ENCODE peak calls at places on chromosomes 12 and 14, in nine cellular contexts. T is IMR-90; A is aorta; R is ovary; L is gastrocnemius medialis; I is RWPE2; W is suprapubic skin; O is thoracic aorta; N is effector memory CD4-positive, alpha-beta T cell. B is an unnamed sample.

GRCh38 chr12:30794591-30795409 is 40.0 kb upstream of the CAPRIN2 start:
- DNase-seq in W (no peak), L (no peak), R (no peak), N (no peak), I (peak; percentile 73), O (peak; percentile 22), A (no peak), T (peak; percentile 85), B (no peak)

GRCh38 chr14:71597955-71598659 is 334.1 kb upstream of the RGS6 start:
- DNase-seq in A (no peak), O (no peak), N (no peak), I (no peak), R (no peak), W (no peak), T (no peak), L (no peak), B (no peak)

GRCh38 chr12:96233168-96233567 is 39.0 kb downstream of the ELK3 start:
- DNase-seq in N (no peak), T (no peak), A (no peak), I (peak; percentile 6), O (no peak), L (peak; percentile 61), R (peak; percentile 44), W (peak; percentile 61), B (no peak)

GRCh38 chr12:6824962-6825381 is 3.2 kb upstream of the P3H3 start:
- DNase-seq in I (no peak), A (no peak), L (no peak), W (no peak), R (no peak), N (no peak), O (no peak), T (peak; percentile 52), B (no peak)

GRCh38 chr12:108309674-108310312 is 29.3 kb downstream of the CMKLR1 start:
- DNase-seq in L (no peak), I (no peak), A (no peak), O (no peak), R (no peak), T (no peak), N (no peak), W (no peak), B (no peak)

GRCh38 chr12:91432079-91432478 is 249.5 kb upstream of the DCN start:
- DNase-seq in W (no peak), R (no peak), N (no peak), I (no peak), O (no peak), T (peak; percentile 12), L (no peak), A (no peak), B (no peak)

GRCh38 chr14:101126376-101127130 is 223.0 kb upstream of the RTL1 start:
- DNase-seq in W (peak; percentile 44), L (no peak), T (no peak), O (no peak), N (no peak), I (no peak), R (no peak), A (no peak), B (no peak)

GRCh38 chr12:65829716-65830115 is 5.4 kb downstream of the HMGA2 start:
- DNase-seq in T (no peak), L (no peak), O (no peak), I (no peak), N (no peak), A (no peak), W (no peak), R (no peak), B (no peak)

GRCh38 chr14:52352546-52352945 is 38.4 kb downstream of the PTGER2 start:
- DNase-seq in R (no peak), I (no peak), L (no peak), W (no peak), O (no peak), T (peak; percentile 28), N (no peak), A (no peak), B (no peak)

GRCh38 chr12:123807670-123808069 is 45.6 kb downstream of the DNAH10 start:
- DNase-seq in L (no peak), I (no peak), O (no peak), T (no peak), R (no peak), A (no peak), W (no peak), N (no peak), B (no peak)

GRCh38 chr14:102493585-102493984 is 16.0 kb downstream of the ANKRD9 start:
- DNase-seq in T (no peak), N (no peak), O (no peak), L (no peak), A (peak; percentile 68), I (no peak), R (no peak), W (no peak), B (no peak)

GRCh38 chr14:90924618-90925345 is 108.6 kb upstream of the TTC7B start:
- DNase-seq in I (no peak), N (no peak), O (no peak), R (no peak), L (no peak), T (peak; percentile 2), W (no peak), A (no peak), B (no peak)

GRCh38 chr14:77376771-77377501 is at the start of the genes SAMD15 and TMED8:
- DNase-seq in W (peak; percentile 88), A (peak; percentile 95), O (peak; percentile 30), L (peak; percentile 68), N (peak; percentile 76), T (peak; percentile 80), I (peak; percentile 86), R (peak; percentile 86), B (peak; percentile 88)

DNA sequence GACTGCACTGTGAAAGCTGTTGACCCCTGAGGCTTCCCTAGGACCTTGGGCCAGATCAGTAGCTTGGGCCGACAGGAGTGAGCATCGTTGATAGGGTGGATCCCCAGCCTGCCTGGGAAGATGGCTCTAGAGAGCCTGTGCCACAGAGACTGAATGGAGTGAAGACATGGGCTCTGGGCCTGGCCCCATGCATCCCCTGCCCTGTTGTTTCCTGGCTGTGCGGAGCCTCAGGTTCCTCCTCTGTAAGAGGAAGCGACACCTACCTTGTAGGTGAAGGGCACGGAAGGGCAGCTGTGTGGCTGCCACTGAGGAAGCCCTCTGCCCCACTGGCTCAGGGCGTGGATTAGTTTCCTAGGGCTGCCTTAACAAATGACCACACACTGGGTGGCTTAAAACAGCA is 23.9 kb downstream of the PLEKHG3 start:
- DNase-seq in T (no peak), O (no peak), R (no peak), A (peak; percentile 38), L (no peak), N (no peak), I (peak; percentile 39), W (no peak), B (no peak)
- H3K4me1 ChIP-seq in T (peaks cover 2% of the 10 kb centered on the region), O (peaks cover 60% of the 10 kb centered on the region), R (peaks cover 2% of the 10 kb centered on the region), A (no peaks in the 10 kb centered on the region), L (no peaks in the 10 kb centered on the region), N (peaks cover 77% of the 10 kb centered on the region), I (peaks cover 39% of the 10 kb centered on the region), W (peaks cover 42% of the 10 kb centered on the region), B (peaks cover 62% of the 10 kb centered on the region)

GRCh38 chr14:74938873-74939495 is 15.9 kb upstream of the RPS6KL1 start:
- DNase-seq in W (no peak), T (no peak), O (no peak), A (peak; percentile 69), N (no peak), R (no peak), I (no peak), L (no peak), B (no peak)

GRCh38 chr14:74942164-74942563 is 13.2 kb downstream of the PGF start:
- DNase-seq in L (no peak), N (no peak), T (no peak), O (no peak), I (no peak), A (peak; percentile 67), R (no peak), W (no peak), B (no peak)

GRCh38 chr14:74941676-74942097 is 13.7 kb downstream of the PGF start:
- DNase-seq in T (peak; percentile 57), I (no peak), N (peak; percentile 37), W (no peak), O (peak; percentile 68), L (peak; percentile 61), A (peak; percentile 92), R (no peak), B (peak; percentile 62)

GRCh38 chr14:74942608-74943007 is 12.8 kb downstream of the PGF start:
- DNase-seq in O (no peak), I (no peak), W (no peak), N (no peak), A (peak; percentile 74), R (no peak), L (no peak), T (no peak), B (no peak)

DNA sequence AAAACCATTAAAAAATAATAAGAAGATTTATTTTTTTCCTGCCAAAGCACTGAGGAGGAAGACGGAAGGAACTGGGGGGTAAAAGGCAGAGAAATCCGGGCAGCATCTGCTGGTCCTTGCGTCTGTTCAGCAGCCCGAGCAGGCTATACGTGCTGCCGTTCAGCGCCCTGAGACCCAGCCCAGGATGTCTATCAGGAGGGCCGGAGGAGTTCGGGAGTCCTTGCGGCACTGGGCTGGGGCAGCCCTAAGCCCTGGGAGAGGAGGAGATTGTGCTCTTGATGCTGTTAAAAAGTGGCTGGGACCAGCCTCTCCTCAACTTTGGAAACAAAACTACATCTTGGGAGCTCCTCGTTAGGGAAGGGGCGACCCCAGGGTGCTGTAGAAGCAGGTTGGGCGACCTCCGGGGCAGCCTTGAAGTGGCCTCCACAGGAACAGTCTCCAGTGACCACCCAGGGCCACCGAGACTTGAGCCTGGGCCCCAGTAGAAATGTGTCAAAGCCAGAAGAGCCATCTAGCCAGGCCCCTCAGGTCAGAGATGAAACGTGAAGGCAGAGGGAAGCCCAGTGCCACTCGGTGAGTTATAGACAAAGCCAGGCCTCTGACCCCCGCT is 14.3 kb downstream of the PGF start:
- DNase-seq in L (no peak), T (no peak), I (no peak), O (no peak), A (peak; percentile 76), N (no peak), W (no peak), R (no peak), B (no peak)
- H3K4me3 ChIP-seq in L (no peak overlapping the region), T (no peak overlapping the region), I (no peak overlapping the region), O (no peak overlapping the region), A (no peak overlapping the region), N (peak overlapping the region; percentile 32), W (no peak overlapping the region), R (no peak overlapping the region), B (peak overlapping the region; percentile 41)

GRCh38 chr12:3117144-3117581 is 40.0 kb downstream of the TSPAN9 start:
- DNase-seq in T (peak; percentile 78), R (no peak), L (no peak), O (no peak), W (no peak), I (no peak), A (no peak), N (no peak), B (no peak)
- H3K4me1 ChIP-seq in T (peaks cover 24% of the 10 kb centered on the region), R (peaks cover 16% of the 10 kb centered on the region), L (peaks cover 18% of the 10 kb centered on the region), O (peaks cover 35% of the 10 kb centered on the region), W (peaks cover 30% of the 10 kb centered on the region), I (peaks cover 25% of the 10 kb centered on the region), A (no peaks in the 10 kb centered on the region), N (peaks cover 7% of the 10 kb centered on the region), B (no peaks in the 10 kb centered on the region)

DNA sequence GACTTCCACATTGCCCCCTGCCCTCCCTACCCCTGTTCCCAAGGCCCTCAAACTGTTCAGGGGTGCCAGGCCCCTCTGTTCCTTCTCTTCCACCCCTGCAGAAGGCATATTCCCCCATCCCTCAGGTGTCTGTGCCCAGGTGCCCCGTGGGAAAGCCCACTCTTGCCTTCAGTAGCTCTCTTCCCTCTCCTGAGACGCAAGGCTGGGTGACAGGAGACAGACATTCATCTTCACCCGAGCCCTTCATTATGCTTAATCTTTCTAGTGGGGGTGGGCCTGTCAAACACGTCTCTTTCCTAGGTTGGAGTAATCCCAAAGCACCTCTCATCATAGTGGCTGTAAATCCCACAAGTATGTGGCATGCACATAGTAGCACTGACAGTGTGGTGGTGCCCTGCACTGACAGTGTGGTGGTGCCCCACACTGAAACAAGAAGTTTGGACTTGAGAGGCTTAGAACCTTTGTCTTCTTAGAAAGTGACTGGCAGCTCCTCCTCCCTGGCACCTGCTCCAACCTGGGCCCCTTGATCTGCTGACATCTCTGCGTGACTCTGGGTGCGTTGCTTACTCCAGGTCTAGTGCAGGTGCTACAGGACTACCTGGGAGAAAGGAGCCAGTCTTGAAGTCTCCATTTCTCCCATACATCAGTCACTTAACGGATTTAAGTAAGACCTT is 16.1 kb downstream of the NINJ2 start:
- DNase-seq in O (no peak), L (no peak), T (no peak), N (no peak), A (no peak), R (no peak), I (no peak), W (no peak), B (no peak)
- H3K4me3 ChIP-seq in O (no peak overlapping the region), L (no peak overlapping the region), T (no peak overlapping the region), N (no peak overlapping the region), A (no peak overlapping the region), R (no peak overlapping the region), I (no peak overlapping the region), W (no peak overlapping the region), B (no peak overlapping the region)

B was measured in naive thymus-derived CD4-positive, alpha-beta T cell.